ENCODE peak calls at places on chromosomes 4 and X, in nine cellular contexts. D, O, Z, U, W, G, S, J and T are unnamed samples.

GRCh38 chr4:39814403-39815185 is 116.7 kb downstream of the UBE2K start:
- DNase-seq in W (no peak), G (no peak), S (no peak), U (no peak), Z (peak; percentile 42), D (peak; percentile 45), O (peak; percentile 16), J (peak; percentile 16), T (no peak)

GRCh38 chrX:10111364-10112148 is 45.2 kb upstream of the CLCN4 start:
- DNase-seq in Z (no peak), U (no peak), D (peak; percentile 15), S (no peak), G (no peak), J (peak; percentile 85), O (peak; percentile 89), W (no peak), T (no peak)

GRCh38 chr4:159283697-159284492 is 181.0 kb downstream of the RAPGEF2 start:
- DNase-seq in S (no peak), Z (peak; percentile 96), D (peak; percentile 85), G (peak; percentile 91), J (no peak), U (peak; percentile 22), W (no peak), O (no peak), T (no peak)

GRCh38 chr4:77074961-77075855 is 581 bp downstream of the CCNI start:
- DNase-seq in Z (peak; percentile 83), S (peak; percentile 78), J (peak; percentile 88), U (peak; percentile 84), G (peak; percentile 35), O (peak; percentile 88), W (peak; percentile 68), D (peak; percentile 79), T (peak; percentile 96)

GRCh38 chr4:11602606-11603355 is 174.1 kb upstream of the HS3ST1 start:
- DNase-seq in Z (no peak), O (no peak), W (no peak), U (no peak), G (no peak), D (no peak), S (no peak), J (no peak), T (no peak)

GRCh38 chr4:73803213-73803612 is 33.3 kb upstream of the CXCL6 start:
- DNase-seq in D (no peak), U (no peak), S (no peak), Z (no peak), O (no peak), W (no peak), J (no peak), G (no peak), T (no peak)

GRCh38 chrX:133609151-133609550 is 193.9 kb upstream of the GPC4 start:
- DNase-seq in W (no peak), G (no peak), U (no peak), S (no peak), D (no peak), O (no peak), Z (no peak), J (no peak), T (no peak)

GRCh38 chrX:155535866-155536265 is 76.9 kb downstream of the TMLHE start:
- DNase-seq in O (no peak), J (no peak), W (no peak), S (no peak), U (no peak), Z (no peak), D (no peak), G (no peak), T (no peak)

DNA sequence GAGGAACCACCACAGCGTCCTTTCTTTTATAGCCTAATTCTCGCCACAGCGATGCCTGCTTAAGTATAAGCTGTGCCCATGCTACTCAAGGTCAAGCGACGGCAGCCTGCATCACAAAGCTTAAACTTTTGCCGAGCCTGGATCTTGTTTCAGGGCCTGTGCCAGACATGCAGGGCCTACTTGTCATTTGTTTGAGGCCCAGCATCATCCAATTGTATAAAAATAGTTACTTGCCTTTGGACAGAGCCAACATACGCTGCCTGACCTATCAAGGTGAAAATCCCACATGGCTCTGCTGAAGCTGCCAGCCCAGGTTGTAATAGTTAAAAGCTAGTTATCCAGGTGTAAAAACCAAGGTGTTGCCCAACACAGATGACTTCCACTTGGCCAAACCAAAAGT is 107.1 kb downstream of the TMEM131L start:
- DNase-seq in J (no peak), D (no peak), O (no peak), U (no peak), W (no peak), G (no peak), Z (no peak), S (no peak), T (no peak)
- H3K36me3 ChIP-seq in J (peaks cover 12% of the 10 kb centered on the region), D (no peaks in the 10 kb centered on the region), O (peaks cover 97% of the 10 kb centered on the region), U (no peaks in the 10 kb centered on the region), W (no peaks in the 10 kb centered on the region), G (no peaks in the 10 kb centered on the region), Z (no peaks in the 10 kb centered on the region), S (no peaks in the 10 kb centered on the region), T (no peaks in the 10 kb centered on the region)

DNA sequence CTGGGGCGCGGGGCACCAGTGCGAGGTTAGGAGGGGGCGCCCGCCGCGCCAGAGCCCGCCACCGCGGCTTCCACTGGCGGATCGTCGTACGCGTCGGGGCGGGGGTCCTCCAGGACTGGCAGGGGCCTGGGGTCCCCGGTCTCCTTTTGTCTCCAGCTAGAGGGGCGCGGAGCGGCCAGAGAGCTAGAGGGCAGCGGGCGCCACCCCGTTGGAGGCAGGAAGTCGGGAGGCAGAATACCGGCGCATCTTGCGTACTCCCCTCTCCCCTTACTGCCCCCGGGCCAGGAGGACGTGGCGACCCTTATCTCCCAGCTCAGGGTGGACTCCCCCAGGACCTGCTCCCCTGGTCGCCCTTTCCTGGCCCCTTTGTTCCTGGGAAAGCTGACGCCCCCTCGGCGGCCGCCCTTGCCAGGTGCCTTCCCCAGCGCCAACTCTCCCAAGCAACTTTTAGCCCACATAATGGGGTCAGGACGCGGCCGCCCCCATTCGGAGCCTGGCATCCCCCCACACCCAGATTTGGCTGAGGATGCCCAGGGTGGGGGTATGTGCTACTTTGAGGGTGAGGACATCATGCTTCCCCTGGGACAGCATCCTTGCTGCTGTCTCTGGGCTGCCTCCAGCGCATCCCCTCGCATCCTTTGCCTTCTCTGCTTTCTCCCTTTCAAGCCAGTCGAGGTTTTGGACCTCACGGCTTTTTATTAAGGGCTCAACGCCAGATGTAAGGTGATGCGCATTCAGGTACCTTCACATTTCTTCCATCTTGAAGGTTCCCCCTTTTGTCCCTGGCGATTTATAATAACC is 976 bp downstream of the CNKSR2 start:
- DNase-seq in J (peak; percentile 3), O (no peak), W (no peak), Z (peak; percentile 1), G (no peak), D (no peak), S (peak; percentile 5), U (peak; percentile 25), T (no peak)
- H3K4me3 ChIP-seq in J (peak overlapping the region; percentile 53), O (no peak overlapping the region), W (peak overlapping the region; percentile 57), Z (no peak overlapping the region), G (peak overlapping the region; percentile 35), D (peak overlapping the region; percentile 65), S (peak overlapping the region; percentile 60), U (peak overlapping the region; percentile 66), T (peak overlapping the region; percentile 24)

DNA sequence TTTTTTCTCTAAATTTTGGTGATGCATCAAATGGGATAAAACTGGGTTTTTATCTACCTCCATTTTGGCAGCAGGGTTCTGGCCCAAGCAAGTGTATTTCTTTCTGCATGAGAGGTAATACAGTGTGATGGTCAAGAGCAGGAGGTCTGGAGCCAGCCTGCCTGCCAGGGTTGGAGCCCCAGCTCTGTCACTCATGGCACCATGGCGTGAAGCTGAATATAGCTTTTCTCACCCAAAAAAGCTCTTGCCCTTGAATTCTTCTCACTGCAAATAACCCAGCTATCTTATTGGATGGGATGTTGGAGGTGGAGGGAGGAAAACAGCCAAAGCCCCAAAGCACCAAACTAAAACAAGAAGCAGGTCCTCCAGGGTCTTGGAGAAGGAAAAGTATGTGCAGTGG is 218.4 kb downstream of the ARHGAP10 start:
- DNase-seq in S (no peak), Z (no peak), W (no peak), U (no peak), D (no peak), G (no peak), O (no peak), J (no peak), T (no peak)
- H3K36me3 ChIP-seq in S (no peaks in the 10 kb centered on the region), Z (no peaks in the 10 kb centered on the region), W (peaks cover 64% of the 10 kb centered on the region), U (no peaks in the 10 kb centered on the region), D (no peaks in the 10 kb centered on the region), G (no peaks in the 10 kb centered on the region), O (no peaks in the 10 kb centered on the region), J (peaks cover 3% of the 10 kb centered on the region), T (no peaks in the 10 kb centered on the region)

GRCh38 chr4:87977521-87978278 is 2.2 kb downstream of the SPP1 start:
- DNase-seq in D (no peak), Z (no peak), U (no peak), O (no peak), G (no peak), S (no peak), W (no peak), J (no peak), T (no peak)
- H3K4me3 ChIP-seq in D (no peak overlapping the region), Z (no peak overlapping the region), U (no peak overlapping the region), O (no peak overlapping the region), G (no peak overlapping the region), S (no peak overlapping the region), W (no peak overlapping the region), J (no peak overlapping the region), T (no peak overlapping the region)

GRCh38 chr4:7013171-7013570 is 30.0 kb upstream of the TADA2B start:
- DNase-seq in S (no peak), Z (no peak), U (no peak), W (no peak), O (no peak), J (peak; percentile 27), D (no peak), G (no peak), T (no peak)
- H3K36me3 ChIP-seq in S (no peaks in the 10 kb centered on the region), Z (peaks cover 11% of the 10 kb centered on the region), U (peaks cover 21% of the 10 kb centered on the region), W (peaks cover 100% of the 10 kb centered on the region), O (peaks cover 85% of the 10 kb centered on the region), J (peaks cover 23% of the 10 kb centered on the region), D (peaks cover 20% of the 10 kb centered on the region), G (peaks cover 32% of the 10 kb centered on the region), T (no peaks in the 10 kb centered on the region)